ENCODE peak calls at places on chromosomes 4 and X, in five cellular contexts. J is GM12878, N is K562, M is heart left ventricle, L is brain microvascular endothelial cell. Z is an unnamed sample.

GRCh38 chrX:74220277-74220676 is 83.7 kb upstream of the ZCCHC13 start:
- DNase-seq in J (no peak), N (no peak), M (no peak), L (no peak), Z (no peak)

GRCh38 chr4:53150631-53151488 is 215.0 kb downstream of the SCFD2 start:
- DNase-seq in J (no peak), N (no peak), M (no peak), L (peak), Z (no peak)

GRCh38 chrX:52270453-52271116 is 85.9 kb downstream of the MAGED4 start:
- DNase-seq in J (no peak), N (no peak), M (no peak), L (no peak), Z (no peak)

GRCh38 chrX:118536687-118537461 is 41.3 kb downstream of the DOCK11 start:
- DNase-seq in J (peak), N (peak), M (no peak), L (peak), Z (no peak)

GRCh38 chr4:72326692-72327632 is 242.1 kb downstream of the ADAMTS3 start:
- DNase-seq in J (no peak), N (peak), M (no peak), L (no peak), Z (peak)

GRCh38 chr4:52126946-52127345 is 75.8 kb downstream of the SPATA18 start:
- DNase-seq in J (no peak), N (no peak), M (no peak), L (peak), Z (no peak)

GRCh38 chrX:70354726-70355125 is 64.8 kb downstream of the KIF4A start:
- DNase-seq in J (no peak), N (no peak), M (no peak), L (no peak), Z (no peak)

GRCh38 chrX:41733939-41734338 is 10.0 kb downstream of the GPR82 start:
- DNase-seq in J (peak), N (no peak), M (no peak), L (no peak), Z (no peak)

GRCh38 chrX:14359316-14359715 is 170.0 kb upstream of the GLRA2 start:
- DNase-seq in J (no peak), N (no peak), M (no peak), L (no peak), Z (no peak)

GRCh38 chrX:74925210-74926088 is at the start of gene NEXMIF:
- DNase-seq in J (no peak), N (no peak), M (no peak), L (no peak), Z (no peak)

GRCh38 chr4:176654565-176655216 is 138.0 kb downstream of the VEGFC start:
- DNase-seq in J (no peak), N (no peak), M (no peak), L (no peak), Z (no peak)

GRCh38 chr4:43089730-43090129 is 197.2 kb downstream of the GRXCR1 start:
- DNase-seq in J (no peak), N (no peak), M (no peak), L (no peak), Z (no peak)

DNA sequence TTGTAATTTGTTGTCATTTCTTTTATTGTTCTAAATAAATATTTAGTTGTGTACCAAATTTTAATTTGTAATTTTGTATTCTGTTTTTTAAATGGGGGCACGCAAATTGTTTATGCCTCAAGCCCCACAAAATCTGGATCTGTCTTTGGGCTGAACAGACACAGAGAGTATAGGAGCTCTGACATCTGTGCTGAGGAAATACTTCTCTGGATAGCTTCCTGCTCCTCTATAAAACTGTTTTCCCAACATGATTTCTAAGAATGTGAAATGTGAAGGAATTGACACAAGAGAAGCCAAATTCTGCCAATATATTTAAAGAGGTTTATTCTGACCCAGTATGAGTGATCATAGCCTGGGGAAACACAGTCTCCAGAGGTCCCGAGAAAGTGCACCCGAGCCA is 93.0 kb downstream of the IL13RA2 start:
- DNase-seq in J (no peak), N (no peak), M (no peak), L (no peak), Z (no peak)
- H3K27ac ChIP-seq in J (no peak), N (no peak), M (peak), L (no peak), Z (peak)

DNA sequence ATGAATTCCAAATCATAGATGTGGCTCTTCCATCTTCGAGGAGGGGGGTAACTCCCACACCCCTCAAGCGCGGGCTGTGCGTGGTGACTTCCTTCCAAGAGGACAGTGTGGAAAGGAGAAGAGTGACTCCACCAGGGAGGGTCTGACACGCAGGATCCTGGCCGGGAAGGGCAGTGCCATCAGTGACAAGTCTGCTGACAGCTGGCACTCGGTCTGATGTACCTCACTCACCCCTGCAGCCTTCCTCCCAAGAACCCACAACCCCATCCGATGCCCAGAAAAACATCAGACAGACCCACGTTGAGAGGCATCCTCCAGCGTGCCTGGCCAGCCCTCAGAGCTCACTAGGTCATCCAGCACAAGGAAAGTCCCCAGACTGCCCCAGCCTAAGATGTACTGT is 199.9 kb upstream of the PSAPL1 start:
- DNase-seq in J (no peak), N (no peak), M (no peak), L (no peak), Z (no peak)
- TF ChIP-seq CTCF in J (no peak), N (no peak), M (no peak), L (no peak), Z (no peak)

GRCh38 chr4:167020410-167020809 is 213.9 kb downstream of the SPOCK3 start:
- DNase-seq in J (no peak), N (no peak), M (no peak), L (no peak), Z (peak)

GRCh38 chr4:167021545-167022155 is 212.6 kb downstream of the SPOCK3 start:
- DNase-seq in J (peak), N (peak), M (peak), L (peak), Z (peak)

GRCh38 chr4:167028976-167029375 is 205.3 kb downstream of the SPOCK3 start:
- DNase-seq in J (no peak), N (no peak), M (no peak), L (no peak), Z (no peak)

GRCh38 chr4:167023359-167023925 is 210.9 kb downstream of the SPOCK3 start:
- DNase-seq in J (peak), N (no peak), M (no peak), L (no peak), Z (no peak)

GRCh38 chr4:167025651-167026050 is 208.6 kb downstream of the SPOCK3 start:
- DNase-seq in J (no peak), N (no peak), M (no peak), L (no peak), Z (peak)
- H3K27ac ChIP-seq in J (no peak), N (no peak), M (no peak), L (no peak), Z (peak)

GRCh38 chr4:150010525-150011126 is 67.6 kb upstream of the DCLK2 start:
- DNase-seq in J (no peak), N (peak), M (peak), L (peak), Z (peak)
- TF ChIP-seq CTCF in J (peak), N (peak), M (peak), L (peak), Z (peak)

DNA sequence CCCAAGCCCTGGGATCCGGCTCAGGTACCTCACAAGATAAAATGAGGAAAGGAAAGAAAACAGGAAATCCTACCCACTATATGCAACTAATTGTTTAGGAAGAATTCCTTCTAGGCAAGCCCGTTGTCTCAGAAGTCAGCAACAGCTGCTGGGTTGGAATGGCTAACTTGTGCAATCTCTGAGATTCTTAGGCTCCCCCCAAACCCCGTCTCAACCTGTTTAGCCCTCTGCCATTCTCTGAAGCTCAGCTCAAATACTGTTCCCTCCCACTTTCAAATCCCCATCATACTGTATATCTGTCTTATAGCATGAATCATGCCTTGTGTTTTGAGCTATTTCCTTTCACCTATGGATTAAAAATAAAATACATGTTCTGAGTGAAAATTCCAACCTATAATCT is 28.9 kb downstream of the STARD8 start:
- DNase-seq in J (no peak), N (no peak), M (no peak), L (no peak), Z (no peak)
- H3K27ac ChIP-seq in J (no peak), N (no peak), M (no peak), L (no peak), Z (no peak)

GRCh38 chr4:182556576-182556975 is 313.4 kb downstream of the TENM3 start:
- DNase-seq in J (no peak), N (no peak), M (no peak), L (peak), Z (no peak)

GRCh38 chr4:182560358-182560757 is 317.2 kb downstream of the TENM3 start:
- DNase-seq in J (no peak), N (no peak), M (no peak), L (peak), Z (peak)

GRCh38 chr4:182554736-182555135 is 311.5 kb downstream of the TENM3 start:
- DNase-seq in J (no peak), N (no peak), M (no peak), L (no peak), Z (no peak)

GRCh38 chr4:182552948-182553347 is 309.7 kb downstream of the TENM3 start:
- DNase-seq in J (no peak), N (no peak), M (no peak), L (no peak), Z (no peak)

GRCh38 chr4:182555997-182556418 is 312.8 kb downstream of the TENM3 start:
- DNase-seq in J (no peak), N (no peak), M (no peak), L (peak), Z (peak)
- TF ChIP-seq CTCF in J (no peak), N (no peak), M (no peak), L (no peak), Z (no peak)

Z was measured in hepatocyte.